ENCODE peak calls at places on chromosome 19, in nine cellular contexts. E is tibial nerve; P is psoas muscle; L is CD8-positive, alpha-beta memory T cell; B is coronary artery; G is aorta; V is A673; N is Peyer's patch; A is fibroblast of lung. J is an unnamed sample.
A peak's percentile ranks its signal among the peaks of the same experiment; 100 is the strongest.

GRCh38 chr19:3520166-3521103 is 14.3 kb downstream of the FZR1 start:
- DNase-seq in E (no peak), P (no peak), L (no peak), B (no peak), G (no peak), V (no peak), N (peak; percentile 86), A (no peak), J (no peak)

GRCh38 chr19:43546581-43546980 is 13.6 kb downstream of the ZNF575 start:
- DNase-seq in E (no peak), P (no peak), L (no peak), B (no peak), G (no peak), V (no peak), N (no peak), A (no peak), J (no peak)

GRCh38 chr19:40721140-40721486 is 4.2 kb downstream of the ITPKC start:
- DNase-seq in E (no peak), P (no peak), L (no peak), B (no peak), G (no peak), V (no peak), N (no peak), A (no peak), J (no peak)

GRCh38 chr19:48636859-48637448 is at the start of gene DBP:
- DNase-seq in E (no peak), P (peak; percentile 83), L (no peak), B (peak; percentile 88), G (no peak), V (no peak), N (peak; percentile 76), A (no peak), J (peak; percentile 80)

GRCh38 chr19:1967087-1967608 is 26.2 kb downstream of the CSNK1G2 start:
- DNase-seq in E (no peak), P (peak; percentile 48), L (peak; percentile 55), B (no peak), G (no peak), V (no peak), N (no peak), A (no peak), J (no peak)

GRCh38 chr19:43767316-43767715 is 12.6 kb upstream of the SMG9 start:
- DNase-seq in E (no peak), P (no peak), L (no peak), B (no peak), G (no peak), V (no peak), N (no peak), A (no peak), J (no peak)

GRCh38 chr19:4720037-4720700 is 3.5 kb downstream of the DPP9 start:
- DNase-seq in E (no peak), P (no peak), L (no peak), B (no peak), G (no peak), V (no peak), N (no peak), A (no peak), J (peak; percentile 37)

GRCh38 chr19:750640-751423 is at the start of gene MISP:
- DNase-seq in E (no peak), P (no peak), L (no peak), B (no peak), G (peak; percentile 75), V (no peak), N (peak; percentile 91), A (no peak), J (peak; percentile 80)

GRCh38 chr19:43625918-43626579 is 6.6 kb upstream of the ZNF428 start:
- DNase-seq in E (no peak), P (no peak), L (no peak), B (no peak), G (no peak), V (peak; percentile 40), N (no peak), A (no peak), J (no peak)

GRCh38 chr19:7904074-7905020 is 670 bp downstream of the MAP2K7 start:
- DNase-seq in E (no peak), P (peak; percentile 83), L (peak; percentile 82), B (no peak), G (peak; percentile 88), V (no peak), N (peak; percentile 80), A (no peak), J (peak; percentile 77)

GRCh38 chr19:12790628-12791344 is 500 bp upstream of the JUNB start:
- DNase-seq in E (no peak), P (no peak), L (no peak), B (no peak), G (no peak), V (no peak), N (no peak), A (no peak), J (no peak)

GRCh38 chr19:17604372-17605025 is 49.0 kb downstream of the COLGALT1 start:
- DNase-seq in E (no peak), P (no peak), L (no peak), B (no peak), G (no peak), V (no peak), N (no peak), A (no peak), J (no peak)

GRCh38 chr19:36051236-36051635 is 2.8 kb downstream of the THAP8 start:
- DNase-seq in E (no peak), P (no peak), L (no peak), B (no peak), G (no peak), V (no peak), N (no peak), A (peak; percentile 14), J (no peak)

GRCh38 chr19:10112895-10113591 is 1.6 kb downstream of the P2RY11 start:
- DNase-seq in E (no peak), P (peak; percentile 77), L (peak; percentile 55), B (no peak), G (peak; percentile 87), V (peak; percentile 71), N (peak; percentile 81), A (peak; percentile 23), J (peak; percentile 67)

GRCh38 chr19:47776568-47776967 is 1.9 kb upstream of the SELENOW start:
- DNase-seq in E (no peak), P (no peak), L (no peak), B (no peak), G (no peak), V (no peak), N (no peak), A (peak; percentile 31), J (no peak)

GRCh38 chr19:51689751-51690358 is 3.3 kb upstream of the SPACA6 start:
- DNase-seq in E (peak; percentile 27), P (peak; percentile 66), L (no peak), B (no peak), G (peak; percentile 84), V (peak; percentile 45), N (no peak), A (peak; percentile 46), J (peak; percentile 55)

DNA sequence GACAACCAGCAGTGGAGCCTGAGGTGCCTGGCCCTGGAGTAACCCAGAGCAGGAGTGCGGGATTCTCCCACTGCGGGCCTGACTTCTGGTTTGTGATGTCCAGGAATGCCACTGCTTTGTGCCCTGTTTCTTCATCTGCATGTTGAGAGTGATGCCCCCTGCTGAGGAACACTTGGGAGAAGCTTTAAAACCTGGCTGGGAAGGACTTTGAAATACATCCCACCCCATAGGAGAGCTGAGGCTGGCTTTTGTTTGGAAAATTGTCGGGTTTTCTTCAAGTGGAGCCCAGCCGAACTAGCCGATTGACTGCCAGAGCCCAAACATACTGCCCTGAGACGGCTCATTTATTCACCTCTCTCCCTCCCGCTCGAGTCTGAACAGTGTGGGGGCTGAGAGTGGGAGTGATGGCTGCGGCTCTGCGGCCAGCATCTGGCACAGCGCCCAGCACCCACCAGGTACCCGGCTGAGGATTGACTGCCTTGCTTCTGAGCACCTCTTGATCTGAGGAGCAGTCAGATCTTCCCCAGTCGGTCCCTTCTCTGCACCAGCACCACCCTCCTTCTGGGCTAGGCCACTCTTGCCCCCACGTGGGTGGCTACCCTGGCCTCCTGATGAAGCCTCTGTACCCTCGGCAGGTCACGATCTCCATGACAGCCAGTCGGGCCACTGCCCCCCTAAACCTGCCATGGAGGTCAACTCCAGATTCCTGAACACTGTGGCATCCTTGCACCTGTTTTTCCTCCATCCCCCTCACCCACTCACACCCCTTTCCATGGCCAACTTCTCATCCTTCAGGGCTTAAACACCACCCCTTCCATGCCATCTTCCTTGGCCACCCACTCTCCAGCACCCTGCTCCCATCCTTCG is 148.9 kb downstream of the SIPA1L3 start:
- DNase-seq in E (no peak), P (no peak), L (peak; percentile 22), B (peak; percentile 33), G (no peak), V (no peak), N (no peak), A (no peak), J (no peak)
- H3K27ac ChIP-seq in E (no peak overlapping the region), P (no peak overlapping the region), L (no peak overlapping the region), B (no peak overlapping the region), G (no peak overlapping the region), V (no peak overlapping the region), N (no peak overlapping the region), A (no peak overlapping the region), J (no peak overlapping the region)

GRCh38 chr19:55585658-55586339 is 5.2 kb upstream of the ZNF579 start:
- DNase-seq in E (no peak), P (peak; percentile 81), L (peak; percentile 48), B (no peak), G (peak; percentile 85), V (peak; percentile 93), N (peak; percentile 83), A (peak; percentile 82), J (peak; percentile 89)
- H3K4me3 ChIP-seq in E (peak overlapping the region; percentile 2), P (peak overlapping the region; percentile 64), L (peak overlapping the region; percentile 34), B (peak overlapping the region; percentile 66), G (no peak overlapping the region), V (peak overlapping the region; percentile 31), N (peak overlapping the region; percentile 33), A (no peak overlapping the region), J (peak overlapping the region; percentile 36)

GRCh38 chr19:55254625-55254977 is 4.2 kb downstream of the PPP6R1 start:
- DNase-seq in E (no peak), P (no peak), L (no peak), B (no peak), G (no peak), V (no peak), N (no peak), A (no peak), J (no peak)
- H3K27ac ChIP-seq in E (peak overlapping the region; percentile 59), P (no peak overlapping the region), L (peak overlapping the region; percentile 83), B (peak overlapping the region; percentile 66), G (no peak overlapping the region), V (peak overlapping the region; percentile 42), N (peak overlapping the region; percentile 99), A (no peak overlapping the region), J (peak overlapping the region; percentile 83)

GRCh38 chr19:6774821-6775707 is 2.6 kb downstream of the VAV1 start:
- DNase-seq in E (no peak), P (no peak), L (no peak), B (no peak), G (no peak), V (peak; percentile 60), N (no peak), A (no peak), J (no peak)

GRCh38 chr19:6772028-6772865 is at the start of gene VAV1:
- DNase-seq in E (no peak), P (peak; percentile 72), L (peak; percentile 75), B (no peak), G (peak; percentile 79), V (peak; percentile 78), N (peak; percentile 94), A (no peak), J (peak; percentile 85)

GRCh38 chr19:6769006-6769637 is 1.9 kb upstream of the SH2D3A start:
- DNase-seq in E (no peak), P (no peak), L (no peak), B (no peak), G (no peak), V (no peak), N (no peak), A (no peak), J (no peak)

GRCh38 chr19:6773323-6773931 is 919 bp downstream of the VAV1 start:
- DNase-seq in E (no peak), P (peak; percentile 60), L (peak; percentile 57), B (no peak), G (peak; percentile 77), V (peak; percentile 89), N (peak; percentile 85), A (no peak), J (peak; percentile 73)

GRCh38 chr19:6772866-6773322 is 386 bp downstream of the VAV1 start:
- DNase-seq in E (no peak), P (no peak), L (no peak), B (no peak), G (no peak), V (no peak), N (no peak), A (no peak), J (no peak)
- H3K4me3 ChIP-seq in E (peak overlapping the region; percentile 5), P (peak overlapping the region; percentile 46), L (peak overlapping the region; percentile 98), B (peak overlapping the region; percentile 60), G (no peak overlapping the region), V (peak overlapping the region; percentile 92), N (peak overlapping the region; percentile 60), A (no peak overlapping the region), J (peak overlapping the region; percentile 69)